ENCODE peak calls at places on chromosomes 11 and 22, in eight cellular contexts. X, E, Y, V, S, I, F and K are unnamed samples.

GRCh38 chr11:62445314-62445740 is 26.5 kb downstream of the SCGB1A1 start:
- DNase-seq in X (no peak), E (no peak), V (no peak), S (peak), I (no peak), Y (peak), F (no peak), K (no peak)

GRCh38 chr11:130159657-130160459 is at the start of gene ST14:
- DNase-seq in I (peak), S (peak), X (peak), V (peak), F (peak), E (no peak), Y (no peak), K (no peak)

GRCh38 chr11:27242591-27242990 is 120.4 kb downstream of the CCDC34 start:
- DNase-seq in V (no peak), E (peak), Y (no peak), I (no peak), X (no peak), S (no peak), F (no peak), K (no peak)

GRCh38 chr11:75797796-75798195 is 17.2 kb upstream of the UVRAG start:
- DNase-seq in V (no peak), F (no peak), Y (no peak), I (no peak), E (no peak), X (no peak), S (no peak), K (no peak)

GRCh38 chr11:80194625-80195024 is 753.8 kb upstream of the TENM4 start:
- DNase-seq in F (no peak), V (no peak), S (no peak), Y (no peak), I (no peak), E (no peak), X (no peak), K (no peak)

GRCh38 chr22:40009231-40009769 is 14.5 kb downstream of the FAM83F start:
- DNase-seq in F (peak), S (no peak), Y (no peak), E (peak), V (no peak), I (no peak), X (no peak), K (no peak)

GRCh38 chr11:86940122-86940777 is 14.9 kb downstream of the FZD4 start:
- DNase-seq in X (no peak), E (no peak), I (no peak), S (peak), Y (peak), F (peak), V (peak), K (peak)

GRCh38 chr11:114168691-114169090 is 109.2 kb downstream of the ZBTB16 start:
- DNase-seq in F (no peak), S (peak), V (no peak), E (no peak), I (peak), Y (no peak), X (no peak), K (no peak)

GRCh38 chr11:116814502-116814901 is 8.6 kb downstream of the APOA4 start:
- DNase-seq in S (no peak), F (no peak), X (no peak), Y (no peak), V (no peak), E (no peak), I (no peak), K (no peak)

GRCh38 chr22:44496844-44497217 is 1.2 kb downstream of the RTL6 start:
- DNase-seq in I (no peak), X (no peak), Y (peak), V (no peak), S (no peak), F (peak), E (no peak), K (no peak)

GRCh38 chr11:132586801-132587200 is 945.5 kb downstream of the OPCML start:
- DNase-seq in V (no peak), Y (no peak), S (no peak), X (no peak), F (peak), I (no peak), E (no peak), K (no peak)

GRCh38 chr11:18761144-18761543 is 30.5 kb downstream of the PTPN5 start:
- DNase-seq in I (no peak), E (no peak), Y (no peak), S (no peak), X (no peak), V (no peak), F (no peak), K (no peak)

GRCh38 chr11:22432331-22433065 is 94.3 kb downstream of the SLC17A6 start:
- DNase-seq in S (peak), Y (peak), I (no peak), E (no peak), X (no peak), F (no peak), V (peak), K (no peak)

GRCh38 chr22:31646186-31647019 is 15.6 kb downstream of the PISD start:
- DNase-seq in Y (no peak), V (no peak), E (peak), F (no peak), S (no peak), X (no peak), I (no peak), K (no peak)

GRCh38 chr11:110044226-110044968 is 48.8 kb upstream of the ZC3H12C start:
- DNase-seq in S (peak), I (no peak), Y (peak), V (no peak), E (no peak), F (no peak), X (no peak), K (no peak)

GRCh38 chr11:66476173-66476840 is 3.9 kb upstream of the DPP3 start:
- DNase-seq in E (no peak), X (no peak), I (no peak), F (no peak), V (no peak), Y (no peak), S (no peak), K (peak)

GRCh38 chr11:65436412-65437032 is 13.9 kb downstream of the NEAT1 start:
- DNase-seq in S (no peak), E (no peak), F (peak), I (peak), X (no peak), Y (no peak), V (no peak), K (peak)

GRCh38 chr11:76523147-76523546 is 78.3 kb downstream of the EMSY start:
- DNase-seq in X (no peak), F (no peak), E (no peak), I (no peak), V (no peak), Y (no peak), S (no peak), K (no peak)

GRCh38 chr11:32173435-32173834 is 82.6 kb downstream of the RCN1 start:
- DNase-seq in F (no peak), V (peak), E (peak), S (peak), I (no peak), Y (peak), X (peak), K (peak)

GRCh38 chr11:133946018-133946417 is 10.8 kb downstream of the IGSF9B start:
- DNase-seq in E (no peak), F (no peak), S (no peak), V (no peak), X (no peak), I (no peak), Y (no peak), K (no peak)

GRCh38 chr11:8812438-8812837 is 98.6 kb upstream of the AKIP1 start:
- DNase-seq in F (peak), I (no peak), V (no peak), E (peak), Y (peak), X (peak), S (peak), K (peak)

GRCh38 chr11:115808351-115808940 is 304.2 kb upstream of the CADM1 start:
- DNase-seq in S (no peak), F (no peak), X (no peak), V (no peak), Y (no peak), E (no peak), I (no peak), K (no peak)

GRCh38 chr11:70527046-70527395 is 128.7 kb downstream of the CTTN start:
- DNase-seq in X (no peak), E (no peak), F (no peak), Y (no peak), I (no peak), V (peak), S (no peak), K (peak)

GRCh38 chr11:27085605-27086004 is 45.0 kb downstream of the BBOX1 start:
- DNase-seq in I (no peak), V (no peak), E (no peak), Y (no peak), F (no peak), S (no peak), X (no peak), K (no peak)

GRCh38 chr22:39735776-39736175 is 157.8 kb downstream of the ENTHD1 start:
- DNase-seq in F (no peak), Y (no peak), I (no peak), V (no peak), X (no peak), E (no peak), S (no peak), K (no peak)

GRCh38 chr11:102253018-102253775 is 64.1 kb upstream of the BIRC3 start:
- DNase-seq in V (no peak), X (no peak), I (no peak), E (no peak), F (no peak), S (no peak), Y (no peak), K (no peak)

GRCh38 chr11:112961751-112962747 is 829 bp downstream of the NCAM1 start:
- DNase-seq in F (peak), I (no peak), V (peak), E (no peak), X (no peak), Y (peak), S (no peak), K (peak)

GRCh38 chr11:119254239-119254638 is 48.1 kb downstream of the CBL start:
- DNase-seq in X (no peak), S (no peak), F (no peak), E (no peak), Y (no peak), V (no peak), I (no peak), K (no peak)

GRCh38 chr11:4018641-4019040 is 76.0 kb upstream of the RRM1 start:
- DNase-seq in X (no peak), Y (no peak), F (no peak), I (no peak), S (no peak), E (no peak), V (no peak), K (no peak)

GRCh38 chr11:61847914-61848581 is 19.9 kb downstream of the FADS2 start:
- DNase-seq in E (no peak), X (no peak), V (no peak), F (no peak), I (no peak), S (no peak), Y (no peak), K (no peak)

GRCh38 chr11:94032066-94032465 is 10.9 kb downstream of the HEPHL1 start:
- DNase-seq in X (no peak), Y (no peak), E (no peak), I (no peak), S (no peak), F (no peak), V (no peak), K (no peak)

GRCh38 chr22:31096637-31097274 is 10.6 kb downstream of the SELENOM start:
- DNase-seq in F (no peak), V (no peak), Y (no peak), S (no peak), X (no peak), E (no peak), I (no peak), K (no peak)

GRCh38 chr22:23698094-23698493 is 7.3 kb downstream of the RGL4 start:
- DNase-seq in I (no peak), Y (no peak), S (no peak), V (no peak), E (no peak), F (no peak), X (no peak), K (no peak)

GRCh38 chr22:23695141-23695540 is 4.3 kb downstream of the RGL4 start:
- DNase-seq in Y (no peak), V (no peak), E (no peak), X (no peak), S (no peak), F (no peak), I (no peak), K (no peak)

GRCh38 chr22:23697031-23697970 is 6.5 kb downstream of the RGL4 start:
- DNase-seq in F (no peak), Y (no peak), S (no peak), V (no peak), X (no peak), I (no peak), E (no peak), K (no peak)

GRCh38 chr22:23695748-23696325 is 5.0 kb downstream of the RGL4 start:
- DNase-seq in Y (no peak), V (no peak), F (no peak), X (no peak), S (no peak), E (no peak), I (no peak), K (no peak)

DNA sequence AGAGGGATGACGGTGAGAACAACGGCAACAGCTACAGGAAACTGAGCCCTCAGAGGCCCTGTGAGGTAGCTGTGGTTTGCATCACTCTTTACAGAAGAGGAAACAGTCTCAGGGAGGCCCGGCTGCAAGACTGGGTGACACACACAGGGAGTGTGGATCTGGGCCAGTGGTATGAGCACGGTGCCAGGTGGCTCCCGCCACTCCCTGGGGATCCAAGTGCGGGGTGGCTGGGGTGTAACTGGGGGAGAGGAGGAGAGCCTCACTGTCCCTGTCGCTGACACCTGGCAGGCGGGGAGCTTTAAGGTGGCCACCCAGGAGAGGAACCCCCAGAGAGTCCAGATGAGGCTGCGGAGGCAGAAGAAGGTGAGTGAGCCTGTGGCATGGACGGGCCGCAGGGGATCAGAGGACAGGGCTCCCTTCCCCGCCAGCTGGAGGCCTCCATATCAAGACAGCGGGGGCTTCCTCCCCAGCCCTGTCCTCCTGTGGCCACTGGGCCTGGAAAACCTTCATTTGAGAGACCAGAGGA is 5.6 kb downstream of the RGL4 start:
- DNase-seq in S (peak), V (peak), E (no peak), F (no peak), Y (no peak), X (no peak), I (peak), K (no peak)
- TF ChIP-seq POLR2A in S (no peak), V (no peak), E (no peak), F (no peak), Y (no peak), X (no peak), I (no peak), K (no peak)

DNA sequence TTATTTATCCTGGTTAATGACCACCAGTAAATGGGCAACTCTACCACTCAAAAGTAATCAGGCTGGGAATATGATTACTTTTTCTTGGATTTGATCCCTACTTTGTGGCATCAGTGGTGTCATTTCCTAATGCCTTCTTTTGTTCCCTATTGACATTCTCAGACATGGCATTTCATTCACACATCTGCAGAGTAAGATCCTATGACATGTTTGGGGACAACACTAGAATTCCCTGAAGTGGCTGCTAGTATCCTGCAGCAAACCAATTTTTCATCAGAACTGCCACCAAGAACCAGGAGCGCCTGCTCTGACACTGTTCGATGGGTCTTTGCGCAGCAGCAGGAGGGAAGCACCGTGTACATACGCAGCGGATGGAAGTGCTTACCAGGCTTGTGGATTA is 97.6 kb downstream of the LARGE2 start:
- DNase-seq in F (no peak), Y (no peak), I (no peak), X (no peak), V (no peak), S (no peak), E (no peak), K (no peak)
- TF ChIP-seq POLR2A in F (no peak), Y (no peak), I (no peak), X (no peak), V (no peak), S (no peak), E (no peak), K (no peak)

DNA sequence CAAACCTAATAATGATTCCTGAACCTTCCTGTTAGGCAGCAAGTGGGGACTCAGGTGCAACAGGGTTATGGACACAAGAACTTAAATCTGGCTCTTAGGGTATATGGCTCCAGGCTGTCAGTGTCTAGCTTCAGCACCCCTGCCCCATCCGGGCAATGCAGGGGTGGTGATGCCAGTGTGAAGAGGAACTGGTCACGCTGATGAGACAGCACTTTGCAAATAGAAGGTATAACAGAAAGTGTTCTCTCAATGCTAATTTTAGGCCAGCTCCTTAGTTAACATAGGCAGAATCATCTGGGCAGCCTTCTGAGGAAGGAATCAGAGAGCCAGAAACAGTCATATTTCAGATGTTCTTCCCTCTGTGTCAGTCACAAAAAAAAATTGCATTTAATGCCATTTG is 41.2 kb downstream of the SYT9 start:
- DNase-seq in X (no peak), I (no peak), V (no peak), S (no peak), E (no peak), F (no peak), Y (no peak), K (no peak)
- TF ChIP-seq POLR2A in X (no peak), I (no peak), V (no peak), S (no peak), E (no peak), F (no peak), Y (no peak), K (no peak)

GRCh38 chr11:46845740-46846509 is at the start of gene CKAP5:
- DNase-seq in V (peak), X (peak), I (peak), Y (peak), F (peak), S (peak), E (peak), K (peak)
- TF ChIP-seq POLR2A in V (peak), X (no peak), I (peak), Y (peak), F (peak), S (peak), E (peak), K (peak)

DNA sequence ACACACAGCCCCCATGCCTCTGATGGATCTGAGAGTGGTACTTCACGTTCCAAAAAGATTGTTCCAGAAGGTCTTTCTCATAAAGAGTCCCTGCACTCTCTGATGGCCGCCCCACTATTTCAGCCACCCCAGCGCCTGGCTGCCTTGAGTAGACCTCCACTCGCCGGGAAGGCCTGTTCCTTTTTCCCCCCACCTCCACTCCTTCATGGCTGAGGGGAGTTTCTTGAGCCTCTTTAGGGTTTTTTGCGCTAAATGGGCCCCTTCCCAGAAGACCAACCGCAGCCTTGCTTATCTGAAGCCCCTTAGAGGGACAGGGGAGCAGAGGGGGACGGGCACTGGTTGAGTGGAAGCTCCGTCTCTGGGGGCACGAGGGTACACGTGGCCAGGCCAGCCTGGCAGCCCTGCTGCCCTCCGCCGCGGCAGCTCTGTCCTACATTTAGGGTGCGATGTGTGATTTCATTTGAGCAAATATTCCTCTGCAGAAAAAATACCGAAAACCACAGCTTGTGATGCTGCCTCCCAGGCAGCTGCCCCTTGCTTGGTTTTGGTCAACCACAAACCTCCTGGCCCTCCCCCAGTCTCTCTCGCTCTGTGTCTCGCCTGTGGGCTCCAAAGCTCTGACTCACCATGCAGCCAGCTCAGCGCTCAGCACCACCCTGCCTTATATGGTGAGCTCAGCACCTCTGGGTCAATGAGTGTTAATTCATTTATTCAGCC is 88.7 kb downstream of the TP53I11 start:
- DNase-seq in Y (peak), S (peak), X (peak), E (peak), I (peak), V (peak), F (peak), K (peak)
- TF ChIP-seq POLR2A in Y (no peak), S (no peak), X (no peak), E (no peak), I (no peak), V (no peak), F (no peak), K (no peak)